ENCODE peak calls at places on chromosomes 4 and X, in nine cellular contexts. W is epithelial cell of esophagus; O is substantia nigra; H is AG09309; E is cardiac fibroblast; U is activated naive CD4-positive, alpha-beta T cell treated with Interleukin-2 at 50 U/mL for 16 hours; T is putamen; C is foreskin melanocyte; Q is dorsolateral prefrontal cortex. F is an unnamed sample.

GRCh38 chrX:118519411-118520205 is 24.0 kb downstream of the DOCK11 start:
- DNase-seq in H (no peak), O (no peak), W (peak), Q (no peak), E (peak), C (no peak), T (no peak), U (no peak), F (no peak)

GRCh38 chr4:113384600-113384999 is 335.1 kb downstream of the ANK2 start:
- DNase-seq in U (no peak), E (peak), O (no peak), H (no peak), W (peak), Q (no peak), C (no peak), T (peak), F (no peak)

GRCh38 chr4:40594261-40595178 is 35.1 kb downstream of the RBM47 start:
- DNase-seq in O (no peak), Q (no peak), W (peak), C (no peak), U (no peak), E (peak), T (no peak), H (peak), F (no peak)

GRCh38 chr4:40811886-40812857 is 62.4 kb downstream of the NSUN7 start:
- DNase-seq in W (peak), H (peak), C (peak), O (no peak), T (no peak), Q (no peak), U (no peak), E (peak), F (no peak)

GRCh38 chr4:126851391-126851790 is 781.4 kb upstream of the INTU start:
- DNase-seq in H (peak), W (no peak), O (no peak), U (no peak), T (no peak), E (no peak), Q (no peak), C (no peak), F (no peak)

GRCh38 chr4:23614284-23614892 is 275.5 kb downstream of the PPARGC1A start:
- DNase-seq in C (peak), H (no peak), U (no peak), Q (no peak), W (peak), O (no peak), E (peak), T (no peak), F (peak)

GRCh38 chr4:124631760-124632159 is 80.8 kb downstream of the ANKRD50 start:
- DNase-seq in H (peak), U (no peak), T (no peak), O (no peak), C (peak), W (peak), E (peak), Q (no peak), F (no peak)

GRCh38 chr4:145333786-145334185 is 147.9 kb upstream of the SMAD1 start:
- DNase-seq in U (no peak), C (no peak), Q (no peak), E (no peak), W (peak), H (no peak), O (no peak), T (no peak), F (no peak)

GRCh38 chr4:16836324-16836723 is 62.1 kb downstream of the LDB2 start:
- DNase-seq in O (no peak), E (no peak), Q (no peak), C (no peak), H (no peak), T (no peak), U (no peak), W (no peak), F (no peak)

GRCh38 chr4:185227713-185228278 is 18.4 kb downstream of the SNX25 start:
- DNase-seq in C (no peak), O (no peak), H (no peak), T (no peak), E (no peak), U (no peak), Q (no peak), W (no peak), F (no peak)